ENCODE peak calls at places on chromosomes 5 and 9, in seven cellular contexts. One of them, this sample, is unnamed.

GRCh38 chr5:81530919-81531318 is 137.0 kb upstream of the ACOT12 start:
- DNase-seq in OCI-LY7: no peak
- DNase-seq in body of pancreas: no peak
- DNase-seq in GM06990: no peak
- DNase-seq in Peyer's patch: no peak
- DNase-seq in choroid plexus epithelial cell: no peak
- DNase-seq in tibial nerve: no peak
- DNase-seq in this sample: no peak

GRCh38 chr5:115785395-115786009 is 31.0 kb downstream of the CDO1 start:
- DNase-seq in tibial nerve: no peak
- DNase-seq in OCI-LY7: no peak
- DNase-seq in body of pancreas: no peak
- DNase-seq in Peyer's patch: no peak
- DNase-seq in choroid plexus epithelial cell: peak
- DNase-seq in GM06990: no peak
- DNase-seq in this sample: no peak

GRCh38 chr9:29640507-29640906 is 2067.2 kb upstream of the C9orf72 start:
- DNase-seq in body of pancreas: no peak
- DNase-seq in OCI-LY7: no peak
- DNase-seq in choroid plexus epithelial cell: no peak
- DNase-seq in tibial nerve: no peak
- DNase-seq in Peyer's patch: no peak
- DNase-seq in GM06990: no peak
- DNase-seq in this sample: no peak

GRCh38 chr9:133677126-133678010 is 41.2 kb downstream of the DBH start:
- DNase-seq in choroid plexus epithelial cell: no peak
- DNase-seq in Peyer's patch: peak
- DNase-seq in tibial nerve: no peak
- DNase-seq in OCI-LY7: no peak
- DNase-seq in body of pancreas: no peak
- DNase-seq in GM06990: no peak
- DNase-seq in this sample: no peak

GRCh38 chr5:12419075-12419474 is 514.8 kb upstream of the CTNND2 start:
- DNase-seq in OCI-LY7: no peak
- DNase-seq in Peyer's patch: no peak
- DNase-seq in choroid plexus epithelial cell: no peak
- DNase-seq in tibial nerve: no peak
- DNase-seq in GM06990: no peak
- DNase-seq in body of pancreas: no peak
- DNase-seq in this sample: no peak

GRCh38 chr5:16064135-16064893 is 115.3 kb downstream of the MARCHF11 start:
- DNase-seq in tibial nerve: no peak
- DNase-seq in Peyer's patch: no peak
- DNase-seq in body of pancreas: no peak
- DNase-seq in choroid plexus epithelial cell: no peak
- DNase-seq in GM06990: no peak
- DNase-seq in OCI-LY7: no peak
- DNase-seq in this sample: no peak

GRCh38 chr9:136147038-136147889 is 28.6 kb upstream of the TMEM250 start:
- DNase-seq in GM06990: no peak
- DNase-seq in tibial nerve: no peak
- DNase-seq in Peyer's patch: no peak
- DNase-seq in OCI-LY7: no peak
- DNase-seq in body of pancreas: no peak
- DNase-seq in choroid plexus epithelial cell: no peak
- DNase-seq in this sample: no peak

GRCh38 chr5:36728697-36729543 is 122.5 kb downstream of the SLC1A3 start:
- DNase-seq in body of pancreas: no peak
- DNase-seq in choroid plexus epithelial cell: peak
- DNase-seq in OCI-LY7: peak
- DNase-seq in Peyer's patch: no peak
- DNase-seq in GM06990: no peak
- DNase-seq in tibial nerve: no peak
- DNase-seq in this sample: peak

GRCh38 chr5:82332889-82333619 is 54.9 kb upstream of the RPS23 start:
- DNase-seq in OCI-LY7: no peak
- DNase-seq in tibial nerve: no peak
- DNase-seq in GM06990: no peak
- DNase-seq in choroid plexus epithelial cell: peak
- DNase-seq in Peyer's patch: no peak
- DNase-seq in body of pancreas: no peak
- DNase-seq in this sample: no peak

GRCh38 chr5:69295088-69295754 is 37.4 kb downstream of the CCDC125 start:
- DNase-seq in body of pancreas: no peak
- DNase-seq in tibial nerve: no peak
- DNase-seq in GM06990: no peak
- DNase-seq in OCI-LY7: no peak
- DNase-seq in Peyer's patch: no peak
- DNase-seq in choroid plexus epithelial cell: peak
- DNase-seq in this sample: no peak

GRCh38 chr5:126433708-126434107 is 10.5 kb downstream of the GRAMD2B start:
- DNase-seq in Peyer's patch: no peak
- DNase-seq in body of pancreas: no peak
- DNase-seq in OCI-LY7: no peak
- DNase-seq in choroid plexus epithelial cell: peak
- DNase-seq in GM06990: no peak
- DNase-seq in tibial nerve: no peak
- DNase-seq in this sample: no peak

GRCh38 chr9:89440951-89441654 is 56.8 kb downstream of the SEMA4D start:
- DNase-seq in GM06990: no peak
- DNase-seq in choroid plexus epithelial cell: no peak
- DNase-seq in tibial nerve: no peak
- DNase-seq in OCI-LY7: no peak
- DNase-seq in Peyer's patch: no peak
- DNase-seq in body of pancreas: no peak
- DNase-seq in this sample: no peak

GRCh38 chr5:143606043-143606752 is 202.7 kb upstream of the NR3C1 start:
- DNase-seq in choroid plexus epithelial cell: no peak
- DNase-seq in OCI-LY7: peak
- DNase-seq in Peyer's patch: no peak
- DNase-seq in tibial nerve: no peak
- DNase-seq in body of pancreas: no peak
- DNase-seq in GM06990: peak
- DNase-seq in this sample: peak

GRCh38 chr9:87158779-87159178 is 211.5 kb upstream of the GAS1 start:
- DNase-seq in Peyer's patch: no peak
- DNase-seq in OCI-LY7: no peak
- DNase-seq in choroid plexus epithelial cell: no peak
- DNase-seq in GM06990: no peak
- DNase-seq in body of pancreas: no peak
- DNase-seq in tibial nerve: no peak
- DNase-seq in this sample: no peak

GRCh38 chr5:74017786-74018211 is 391.8 kb downstream of the ARHGEF28 start:
- DNase-seq in choroid plexus epithelial cell: peak
- DNase-seq in body of pancreas: no peak
- DNase-seq in OCI-LY7: no peak
- DNase-seq in Peyer's patch: no peak
- DNase-seq in GM06990: no peak
- DNase-seq in tibial nerve: peak
- DNase-seq in this sample: no peak

GRCh38 chr5:120806132-120806531 is 342.0 kb downstream of the PRR16 start:
- DNase-seq in OCI-LY7: no peak
- DNase-seq in tibial nerve: no peak
- DNase-seq in GM06990: no peak
- DNase-seq in choroid plexus epithelial cell: peak
- DNase-seq in body of pancreas: no peak
- DNase-seq in Peyer's patch: no peak
- DNase-seq in this sample: no peak

GRCh38 chr5:120808135-120808534 is 344.0 kb downstream of the PRR16 start:
- DNase-seq in GM06990: no peak
- DNase-seq in body of pancreas: no peak
- DNase-seq in tibial nerve: no peak
- DNase-seq in choroid plexus epithelial cell: peak
- DNase-seq in Peyer's patch: no peak
- DNase-seq in OCI-LY7: no peak
- DNase-seq in this sample: no peak

GRCh38 chr5:120808606-120809005 is 344.5 kb downstream of the PRR16 start:
- DNase-seq in body of pancreas: no peak
- DNase-seq in choroid plexus epithelial cell: peak
- DNase-seq in GM06990: no peak
- DNase-seq in OCI-LY7: no peak
- DNase-seq in tibial nerve: no peak
- DNase-seq in Peyer's patch: no peak
- DNase-seq in this sample: no peak

DNA sequence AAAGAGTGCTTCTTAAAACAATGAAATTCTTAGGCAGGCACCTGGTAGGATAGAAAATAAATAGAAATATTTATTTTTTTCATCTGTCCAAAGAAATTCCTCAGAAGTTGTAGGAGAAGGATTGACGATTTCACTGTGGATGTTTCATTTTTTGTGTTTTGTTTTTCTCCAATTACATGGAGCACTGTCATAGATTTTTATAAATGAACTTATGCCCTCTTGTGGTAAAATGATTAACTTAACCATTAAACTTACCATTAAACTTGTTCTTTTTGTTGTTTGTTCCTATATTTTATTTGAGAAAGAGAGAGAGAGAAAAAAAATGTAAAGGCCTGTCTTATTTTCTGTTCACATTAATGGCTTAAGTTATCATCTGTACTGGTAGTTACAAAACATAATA is 339.2 kb downstream of the PRR16 start:
- DNase-seq in body of pancreas: no peak
- DNase-seq in OCI-LY7: no peak
- DNase-seq in choroid plexus epithelial cell: peak
- DNase-seq in GM06990: no peak
- DNase-seq in Peyer's patch: no peak
- DNase-seq in tibial nerve: no peak
- DNase-seq in this sample: no peak
- TF ChIP-seq CTCF in body of pancreas: peak
- TF ChIP-seq CTCF in OCI-LY7: peak
- TF ChIP-seq CTCF in choroid plexus epithelial cell: no peak
- TF ChIP-seq CTCF in GM06990: peak
- TF ChIP-seq CTCF in Peyer's patch: peak
- TF ChIP-seq CTCF in tibial nerve: no peak
- TF ChIP-seq CTCF in this sample: no peak

DNA sequence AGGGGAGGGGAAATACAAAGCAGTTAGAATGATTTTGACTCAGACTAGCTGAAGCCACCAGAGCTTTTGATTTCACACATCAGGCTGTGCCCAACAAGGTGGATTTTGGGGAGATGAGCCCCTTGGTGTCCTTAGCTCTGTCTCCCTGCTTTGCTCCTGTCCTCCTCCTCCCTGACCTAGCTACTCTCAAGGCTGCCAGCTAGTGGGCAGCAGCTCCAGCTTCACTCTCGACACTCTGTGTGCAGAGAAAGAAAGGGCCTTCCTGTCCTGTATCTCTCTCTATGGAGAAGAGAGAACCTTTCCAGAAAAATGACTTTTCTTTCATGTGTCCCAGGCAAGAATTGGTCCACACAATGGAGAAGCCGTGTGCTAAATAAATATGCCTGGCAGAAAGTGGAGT is 446.2 kb downstream of the SEMA5A start:
- DNase-seq in body of pancreas: no peak
- DNase-seq in Peyer's patch: no peak
- DNase-seq in choroid plexus epithelial cell: no peak
- DNase-seq in tibial nerve: no peak
- DNase-seq in OCI-LY7: no peak
- DNase-seq in GM06990: no peak
- DNase-seq in this sample: no peak
- TF ChIP-seq CTCF in body of pancreas: no peak
- TF ChIP-seq CTCF in Peyer's patch: no peak
- TF ChIP-seq CTCF in choroid plexus epithelial cell: peak
- TF ChIP-seq CTCF in tibial nerve: no peak
- TF ChIP-seq CTCF in OCI-LY7: no peak
- TF ChIP-seq CTCF in GM06990: peak
- TF ChIP-seq CTCF in this sample: no peak

GRCh38 chr5:137743031-137743640 is 7.2 kb upstream of the KLHL3 start:
- DNase-seq in GM06990: no peak
- DNase-seq in choroid plexus epithelial cell: peak
- DNase-seq in body of pancreas: peak
- DNase-seq in Peyer's patch: peak
- DNase-seq in tibial nerve: no peak
- DNase-seq in OCI-LY7: peak
- DNase-seq in this sample: peak
- TF ChIP-seq CTCF in GM06990: peak
- TF ChIP-seq CTCF in choroid plexus epithelial cell: peak
- TF ChIP-seq CTCF in body of pancreas: peak
- TF ChIP-seq CTCF in Peyer's patch: peak
- TF ChIP-seq CTCF in tibial nerve: peak
- TF ChIP-seq CTCF in OCI-LY7: peak
- TF ChIP-seq CTCF in this sample: peak

DNA sequence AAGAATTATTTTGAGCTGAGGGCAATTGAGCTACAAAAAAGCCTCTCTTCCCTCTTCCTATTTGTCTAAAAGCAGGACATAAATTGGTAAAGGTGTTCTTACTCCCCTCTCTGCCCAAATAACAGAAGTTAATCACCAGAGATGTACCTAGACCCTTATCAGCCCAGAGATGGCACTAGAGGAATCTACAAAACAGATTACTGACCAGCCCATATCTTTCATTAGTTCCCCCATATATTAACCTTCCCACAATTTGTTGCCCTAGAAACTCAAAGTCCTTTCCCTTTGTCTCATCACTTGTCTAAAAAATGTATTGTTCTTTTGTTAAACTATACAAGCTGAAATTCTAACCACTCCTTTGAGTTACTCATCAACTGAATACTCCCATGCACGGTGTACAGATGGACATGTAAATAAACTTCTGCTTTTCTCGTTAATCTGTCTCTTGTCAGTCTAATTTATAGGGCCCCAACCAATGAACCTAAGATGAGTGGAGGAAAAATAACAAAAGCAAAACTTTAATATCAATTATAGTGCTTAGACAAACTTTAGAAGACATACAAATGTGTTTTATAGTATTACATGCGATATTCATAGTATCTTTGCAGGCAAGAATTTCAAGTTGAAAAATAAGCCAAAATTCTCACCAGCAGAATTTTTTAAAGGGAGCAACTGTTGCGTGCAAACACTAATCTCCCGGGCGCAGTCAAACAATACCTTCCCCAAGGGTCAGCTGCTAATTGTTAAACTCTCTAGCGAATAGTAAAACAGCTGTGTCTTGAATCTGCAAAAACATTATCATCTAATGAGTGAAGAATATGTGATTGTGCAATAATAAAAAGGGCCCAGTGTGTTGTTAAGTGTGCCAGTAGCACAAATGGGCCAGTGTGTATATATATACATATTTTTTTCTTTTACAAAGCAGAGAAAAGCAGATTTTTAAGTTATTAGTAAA is 131.1 kb downstream of the CCDC192 start:
- DNase-seq in OCI-LY7: no peak
- DNase-seq in choroid plexus epithelial cell: no peak
- DNase-seq in tibial nerve: no peak
- DNase-seq in GM06990: no peak
- DNase-seq in body of pancreas: no peak
- DNase-seq in Peyer's patch: no peak
- DNase-seq in this sample: no peak
- TF ChIP-seq CTCF in OCI-LY7: no peak
- TF ChIP-seq CTCF in choroid plexus epithelial cell: no peak
- TF ChIP-seq CTCF in tibial nerve: no peak
- TF ChIP-seq CTCF in GM06990: no peak
- TF ChIP-seq CTCF in body of pancreas: no peak
- TF ChIP-seq CTCF in Peyer's patch: no peak
- TF ChIP-seq CTCF in this sample: no peak

GRCh38 chr9:96218821-96219614 is 83.0 kb downstream of the HSD17B3 start:
- DNase-seq in GM06990: no peak
- DNase-seq in choroid plexus epithelial cell: no peak
- DNase-seq in Peyer's patch: no peak
- DNase-seq in OCI-LY7: no peak
- DNase-seq in tibial nerve: no peak
- DNase-seq in body of pancreas: peak
- DNase-seq in this sample: peak
- TF ChIP-seq CTCF in GM06990: no peak
- TF ChIP-seq CTCF in choroid plexus epithelial cell: no peak
- TF ChIP-seq CTCF in Peyer's patch: no peak
- TF ChIP-seq CTCF in OCI-LY7: no peak
- TF ChIP-seq CTCF in tibial nerve: no peak
- TF ChIP-seq CTCF in body of pancreas: no peak
- TF ChIP-seq CTCF in this sample: no peak

This sample was measured in GM13977.